ENCODE peak calls at places on chromosome 2, in five cellular contexts. One of them, this sample, is unnamed.
A peak's percentile ranks its signal among the peaks of the same experiment; 100 is the strongest.

GRCh38 chr2:168315331-168316072 is 68.1 kb upstream of the STK39 start:
- DNase-seq in HS-27A: no peak
- DNase-seq in nephron progenitor cell: no peak
- DNase-seq in GM20000: no peak
- DNase-seq in CD8-positive, alpha-beta T cell: no peak
- DNase-seq in this sample: no peak

GRCh38 chr2:58107803-58108710 is 61.5 kb downstream of the VRK2 start:
- DNase-seq in HS-27A: peak; percentile 59
- DNase-seq in nephron progenitor cell: no peak
- DNase-seq in GM20000: no peak
- DNase-seq in CD8-positive, alpha-beta T cell: no peak
- DNase-seq in this sample: no peak

GRCh38 chr2:74525717-74526648 is at the start of gene DQX1:
- DNase-seq in HS-27A: no peak
- DNase-seq in nephron progenitor cell: no peak
- DNase-seq in GM20000: peak; percentile 65
- DNase-seq in CD8-positive, alpha-beta T cell: no peak
- DNase-seq in this sample: no peak

GRCh38 chr2:2527162-2527561 is 196.1 kb upstream of the MYT1L start:
- DNase-seq in HS-27A: no peak
- DNase-seq in nephron progenitor cell: no peak
- DNase-seq in GM20000: no peak
- DNase-seq in CD8-positive, alpha-beta T cell: no peak
- DNase-seq in this sample: no peak

GRCh38 chr2:232872826-232873225 is 2.8 kb downstream of the SNORC start:
- DNase-seq in HS-27A: no peak
- DNase-seq in nephron progenitor cell: no peak
- DNase-seq in GM20000: no peak
- DNase-seq in CD8-positive, alpha-beta T cell: no peak
- DNase-seq in this sample: no peak

GRCh38 chr2:88857274-88857741 is 165.8 kb downstream of the RPIA start:
- DNase-seq in HS-27A: no peak
- DNase-seq in nephron progenitor cell: no peak
- DNase-seq in GM20000: no peak
- DNase-seq in CD8-positive, alpha-beta T cell: no peak
- DNase-seq in this sample: no peak

GRCh38 chr2:80459028-80459427 is 154.5 kb upstream of the LRRTM1 start:
- DNase-seq in HS-27A: no peak
- DNase-seq in nephron progenitor cell: no peak
- DNase-seq in GM20000: no peak
- DNase-seq in CD8-positive, alpha-beta T cell: no peak
- DNase-seq in this sample: no peak

GRCh38 chr2:217165547-217165946 is 305.7 kb upstream of the TNP1 start:
- DNase-seq in HS-27A: no peak
- DNase-seq in nephron progenitor cell: no peak
- DNase-seq in GM20000: no peak
- DNase-seq in CD8-positive, alpha-beta T cell: no peak
- DNase-seq in this sample: no peak